ENCODE peak calls at places on chromosomes 5 and 9, in four cellular contexts. Y, Z, B and D are unnamed samples.

GRCh38 chr5:106331415-106331814 is 1339.3 kb downstream of the EFNA5 start:
- DNase-seq in Y (no peak), Z (no peak), B (peak), D (peak)

GRCh38 chr5:152532714-152533113 is 127.6 kb upstream of the NMUR2 start:
- DNase-seq in Y (no peak), B (peak), Z (no peak), D (peak)

GRCh38 chr5:172280937-172281336 is 2.6 kb downstream of the UBTD2 start:
- DNase-seq in B (peak), Y (no peak), Z (no peak), D (peak)

GRCh38 chr5:137200906-137201305 is 298.2 kb downstream of the SPOCK1 start:
- DNase-seq in Z (no peak), Y (no peak), B (no peak), D (no peak)

GRCh38 chr9:129250786-129251185 is 72.7 kb upstream of the IER5L start:
- DNase-seq in Z (no peak), Y (no peak), B (peak), D (no peak)

GRCh38 chr9:24245988-24246387 is 299.7 kb downstream of the IZUMO3 start:
- DNase-seq in B (peak), Z (no peak), Y (no peak), D (no peak)

GRCh38 chr5:107805819-107806218 is 135.1 kb upstream of the EFNA5 start:
- DNase-seq in Z (no peak), Y (no peak), B (no peak), D (no peak)

GRCh38 chr5:148924817-148925216 is 98.4 kb downstream of the ADRB2 start:
- DNase-seq in B (no peak), Z (no peak), Y (no peak), D (no peak)

GRCh38 chr5:142206801-142207200 is 98.2 kb downstream of the NDFIP1 start:
- DNase-seq in Z (no peak), Y (no peak), B (no peak), D (no peak)

GRCh38 chr5:115336964-115337363 is 40.5 kb upstream of the CCDC112 start:
- DNase-seq in Z (no peak), B (no peak), Y (no peak), D (no peak)

GRCh38 chr9:489198-490197 is 274.8 kb downstream of the DOCK8 start:
- DNase-seq in Y (no peak), Z (peak), B (peak), D (peak)

GRCh38 chr9:122005597-122005996 is 87.5 kb downstream of the TTLL11 start:
- DNase-seq in Z (no peak), B (peak), Y (no peak), D (no peak)

GRCh38 chr9:124217839-124218437 is 39.8 kb upstream of the NEK6 start:
- DNase-seq in Z (no peak), Y (no peak), B (no peak), D (no peak)

GRCh38 chr9:23826120-23826629 is at the start of gene ELAVL2:
- DNase-seq in Y (peak), B (peak), Z (peak), D (peak)

GRCh38 chr9:133207540-133208170 is 1.4 kb downstream of the OBP2B start:
- DNase-seq in Y (no peak), B (no peak), Z (no peak), D (no peak)

GRCh38 chr9:33379666-33380389 is 22.5 kb downstream of the AQP7 start:
- DNase-seq in Z (no peak), B (no peak), Y (no peak), D (no peak)

GRCh38 chr5:174074369-174074768 is 28.9 kb downstream of the NSG2 start:
- DNase-seq in Y (no peak), B (no peak), Z (no peak), D (no peak)

GRCh38 chr5:124195416-124195815 is 551.0 kb downstream of the ZNF608 start:
- DNase-seq in Z (no peak), B (no peak), Y (no peak), D (no peak)

DNA sequence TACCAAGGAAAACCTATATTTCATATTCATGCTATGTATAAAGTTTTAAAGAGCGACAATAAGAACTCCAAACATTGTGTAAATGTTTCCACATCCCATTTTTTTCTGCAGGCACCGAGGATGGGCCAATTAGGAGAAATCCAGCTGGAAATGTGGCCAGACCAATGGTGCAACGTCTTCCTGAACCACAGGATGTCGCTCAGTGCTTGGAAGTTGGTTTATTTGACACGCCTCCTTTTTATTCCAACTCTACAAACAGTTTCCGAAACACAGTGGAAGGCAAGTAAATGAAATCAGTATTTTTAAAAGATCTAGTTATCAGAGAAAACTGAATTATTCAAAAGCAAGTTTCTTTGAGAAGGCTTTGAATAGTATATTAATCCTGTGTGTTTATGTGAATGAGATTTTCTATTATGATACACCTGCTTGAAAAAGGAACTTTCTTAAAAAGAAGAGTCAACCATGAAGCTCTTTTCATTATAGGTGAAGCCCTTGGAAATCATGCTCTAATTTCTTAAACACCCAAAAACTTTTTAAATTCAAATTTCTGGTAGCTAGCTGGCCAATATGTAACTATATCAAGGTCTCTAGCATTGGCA is 9.1 kb downstream of the TYRP1 start:
- DNase-seq in B (peak), Y (peak), Z (no peak), D (peak)
- TF ChIP-seq CTCF in B (peak), Y (peak), Z (peak), D (peak)

DNA sequence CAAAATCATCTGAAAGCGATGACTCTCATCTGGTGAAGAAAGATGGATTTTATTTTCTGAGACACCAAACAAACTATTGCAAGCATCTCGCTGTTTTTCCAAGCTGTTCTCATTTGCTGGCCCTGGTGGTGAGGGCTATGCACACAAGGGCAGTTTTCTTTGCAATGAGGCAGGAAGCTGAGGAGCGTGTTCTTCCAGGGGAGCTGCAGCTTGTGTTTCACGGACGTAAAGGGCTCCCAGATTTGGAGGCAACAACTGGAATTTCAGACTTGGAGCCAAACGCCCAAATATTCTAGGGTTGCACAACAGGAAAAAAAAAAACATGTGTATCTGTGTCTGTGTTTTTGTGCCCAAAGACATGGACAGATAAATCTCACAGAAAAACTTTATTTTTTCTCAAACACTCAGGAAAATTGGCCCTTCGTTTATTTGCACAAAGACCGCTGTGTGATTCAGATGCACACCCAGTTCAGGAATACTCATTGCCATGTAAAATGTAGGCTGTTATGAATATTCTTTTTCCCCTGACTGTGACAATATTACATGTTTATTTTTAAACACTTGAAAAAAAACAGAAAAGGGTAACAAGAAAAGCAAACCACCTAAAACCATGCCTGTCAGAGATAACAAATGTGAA is 151.3 kb downstream of the GAS1 start:
- DNase-seq in B (peak), Y (no peak), Z (no peak), D (peak)
- TF ChIP-seq CTCF in B (peak), Y (no peak), Z (no peak), D (peak)

GRCh38 chr5:14326035-14326909 is 183.1 kb downstream of the TRIO start:
- DNase-seq in B (no peak), Y (no peak), Z (no peak), D (no peak)
- TF ChIP-seq CTCF in B (no peak), Y (no peak), Z (peak), D (no peak)

GRCh38 chr5:93894471-93895354 is 153.3 kb upstream of the POU5F2 start:
- DNase-seq in B (peak), Y (no peak), Z (no peak), D (no peak)
- TF ChIP-seq CTCF in B (peak), Y (no peak), Z (no peak), D (peak)